ENCODE peak calls at places on chromosome 12, in seven cellular contexts. S, I, O, G, K, Q and B are unnamed samples.

GRCh38 chr12:84913151-84913550 is 552 bp upstream of the SLC6A15 start:
- DNase-seq in S (peak; percentile 55), I (peak; percentile 1), O (no peak), G (no peak), K (no peak), Q (no peak), B (peak; percentile 34)

GRCh38 chr12:50749459-50749882 is 14.4 kb upstream of the ATF1 start:
- DNase-seq in S (no peak), I (peak; percentile 6), O (no peak), G (no peak), K (no peak), Q (no peak), B (no peak)

GRCh38 chr12:116336542-116337065 is 59.1 kb upstream of the MED13L start:
- DNase-seq in S (no peak), I (peak; percentile 51), O (peak; percentile 67), G (peak; percentile 21), K (no peak), Q (peak; percentile 36), B (no peak)

GRCh38 chr12:88650715-88651114 is 70.4 kb upstream of the KITLG start:
- DNase-seq in S (no peak), I (peak; percentile 62), O (no peak), G (no peak), K (no peak), Q (no peak), B (no peak)

GRCh38 chr12:45349911-45350310 is 134.0 kb downstream of the ANO6 start:
- DNase-seq in S (no peak), I (no peak), O (no peak), G (no peak), K (no peak), Q (no peak), B (no peak)

GRCh38 chr12:43737646-43738045 is 20.9 kb downstream of the PUS7L start:
- DNase-seq in S (no peak), I (peak; percentile 82), O (no peak), G (no peak), K (no peak), Q (no peak), B (no peak)

GRCh38 chr12:115337693-115338543 is 653.9 kb upstream of the TBX3 start:
- DNase-seq in S (peak; percentile 48), I (peak; percentile 88), O (no peak), G (peak; percentile 24), K (no peak), Q (peak; percentile 17), B (no peak)

GRCh38 chr12:20128926-20129325 is 239.4 kb upstream of the PDE3A start:
- DNase-seq in S (no peak), I (peak; percentile 26), O (no peak), G (no peak), K (no peak), Q (no peak), B (no peak)

GRCh38 chr12:14199455-14200199 is 165.9 kb upstream of the ATF7IP start:
- DNase-seq in S (no peak), I (no peak), O (no peak), G (no peak), K (no peak), Q (no peak), B (no peak)

GRCh38 chr12:14260011-14260993 is 105.2 kb upstream of the ATF7IP start:
- DNase-seq in S (peak; percentile 93), I (peak; percentile 98), O (no peak), G (peak; percentile 93), K (peak; percentile 80), Q (peak; percentile 91), B (peak; percentile 86)

GRCh38 chr12:123141615-123142517 is 9.0 kb downstream of the PITPNM2 start:
- DNase-seq in S (no peak), I (peak; percentile 91), O (no peak), G (peak; percentile 86), K (no peak), Q (peak; percentile 84), B (no peak)

GRCh38 chr12:90037740-90038139 is 329.1 kb upstream of the ATP2B1 start:
- DNase-seq in S (no peak), I (peak; percentile 45), O (no peak), G (no peak), K (no peak), Q (no peak), B (no peak)

GRCh38 chr12:6374781-6375150 is 597 bp downstream of the SCNN1A start:
- DNase-seq in S (no peak), I (no peak), O (no peak), G (no peak), K (no peak), Q (peak; percentile 17), B (no peak)

GRCh38 chr12:71900091-71900490 is 38.6 kb upstream of the TPH2 start:
- DNase-seq in S (no peak), I (no peak), O (no peak), G (no peak), K (no peak), Q (no peak), B (no peak)

DNA sequence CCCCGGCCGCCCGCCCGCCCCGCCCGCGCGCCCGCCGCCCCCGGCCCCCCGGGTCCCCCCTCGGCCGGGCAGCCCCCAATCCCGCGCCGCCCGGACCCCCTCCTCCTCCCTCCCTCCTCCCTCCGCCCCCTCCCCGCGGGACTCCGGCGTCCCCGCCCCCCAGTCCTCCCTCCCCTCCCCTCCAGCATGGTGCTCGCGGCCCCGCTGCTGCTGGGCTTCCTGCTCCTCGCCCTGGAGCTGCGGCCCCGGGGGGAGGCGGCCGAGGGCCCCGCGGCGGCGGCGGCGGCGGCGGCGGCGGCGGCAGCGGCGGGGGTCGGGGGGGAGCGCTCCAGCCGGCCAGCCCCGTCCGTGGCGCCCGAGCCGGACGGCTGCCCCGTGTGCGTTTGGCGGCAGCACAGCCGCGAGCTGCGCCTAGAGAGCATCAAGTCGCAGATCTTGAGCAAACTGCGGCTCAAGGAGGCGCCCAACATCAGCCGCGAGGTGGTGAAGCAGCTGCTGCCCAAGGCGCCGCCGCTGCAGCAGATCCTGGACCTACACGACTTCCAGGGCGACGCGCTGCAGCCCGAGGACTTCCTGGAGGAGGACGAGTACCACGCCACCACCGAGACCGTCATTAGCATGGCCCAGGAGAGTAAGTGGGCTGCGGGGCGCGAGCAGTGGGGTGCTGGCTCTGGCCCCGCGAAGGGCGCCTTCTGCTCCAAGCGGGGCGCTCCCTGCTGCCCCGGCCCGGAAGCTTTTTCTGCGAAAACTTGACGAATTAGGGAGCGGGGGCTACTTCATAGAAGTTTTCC is 404 bp downstream of the GDF11 start:
- DNase-seq in S (peak; percentile 64), I (peak; percentile 70), O (no peak), G (peak; percentile 61), K (no peak), Q (peak; percentile 65), B (peak; percentile 78)
- TF ChIP-seq CTCF in S (no peak), I (no peak), O (no peak), G (no peak), K (peak; percentile 4), Q (no peak), B (no peak)

GRCh38 chr12:24021164-24021502 is 71.7 kb upstream of the SOX5 start:
- DNase-seq in S (no peak), I (no peak), O (no peak), G (no peak), K (no peak), Q (no peak), B (no peak)

GRCh38 chr12:24027352-24027751 is 77.9 kb upstream of the SOX5 start:
- DNase-seq in S (no peak), I (no peak), O (no peak), G (no peak), K (no peak), Q (no peak), B (no peak)

GRCh38 chr12:24020391-24021163 is 71.1 kb upstream of the SOX5 start:
- DNase-seq in S (no peak), I (no peak), O (no peak), G (no peak), K (no peak), Q (no peak), B (no peak)

DNA sequence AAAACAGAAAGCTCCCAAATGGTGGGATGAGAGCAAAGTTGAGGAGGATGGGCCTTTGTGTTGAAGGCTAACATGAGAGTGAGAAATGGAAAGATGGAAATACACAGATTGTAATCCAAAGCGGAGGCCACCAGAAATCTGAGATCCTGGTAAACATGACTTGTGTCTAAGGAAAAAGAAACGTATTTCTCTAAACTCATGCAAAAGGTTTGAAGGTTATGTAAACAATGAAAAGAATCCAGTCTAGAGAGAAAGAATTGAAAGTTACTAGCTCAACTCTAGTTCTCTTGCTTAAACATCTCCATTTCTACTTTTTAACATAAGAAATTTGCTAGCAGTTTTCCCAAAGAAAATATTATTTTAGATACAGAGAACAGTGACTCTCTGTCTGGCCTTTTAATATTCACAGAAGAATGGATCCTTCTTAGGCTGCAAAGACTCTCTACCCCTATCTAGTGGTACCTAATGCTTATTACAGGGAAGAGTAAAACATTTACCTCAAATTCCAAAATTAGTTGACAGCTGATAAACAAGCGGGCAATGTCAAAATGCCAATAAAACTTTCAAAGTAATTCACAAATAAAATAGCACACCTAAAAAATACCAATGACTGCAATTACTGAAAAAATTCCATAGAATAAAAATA is 75.8 kb upstream of the SOX5 start:
- DNase-seq in S (no peak), I (no peak), O (no peak), G (no peak), K (no peak), Q (no peak), B (no peak)
- TF ChIP-seq CTCF in S (peak; percentile 15), I (peak; percentile 29), O (peak; percentile 46), G (no peak), K (peak; percentile 20), Q (no peak), B (peak; percentile 66)

DNA sequence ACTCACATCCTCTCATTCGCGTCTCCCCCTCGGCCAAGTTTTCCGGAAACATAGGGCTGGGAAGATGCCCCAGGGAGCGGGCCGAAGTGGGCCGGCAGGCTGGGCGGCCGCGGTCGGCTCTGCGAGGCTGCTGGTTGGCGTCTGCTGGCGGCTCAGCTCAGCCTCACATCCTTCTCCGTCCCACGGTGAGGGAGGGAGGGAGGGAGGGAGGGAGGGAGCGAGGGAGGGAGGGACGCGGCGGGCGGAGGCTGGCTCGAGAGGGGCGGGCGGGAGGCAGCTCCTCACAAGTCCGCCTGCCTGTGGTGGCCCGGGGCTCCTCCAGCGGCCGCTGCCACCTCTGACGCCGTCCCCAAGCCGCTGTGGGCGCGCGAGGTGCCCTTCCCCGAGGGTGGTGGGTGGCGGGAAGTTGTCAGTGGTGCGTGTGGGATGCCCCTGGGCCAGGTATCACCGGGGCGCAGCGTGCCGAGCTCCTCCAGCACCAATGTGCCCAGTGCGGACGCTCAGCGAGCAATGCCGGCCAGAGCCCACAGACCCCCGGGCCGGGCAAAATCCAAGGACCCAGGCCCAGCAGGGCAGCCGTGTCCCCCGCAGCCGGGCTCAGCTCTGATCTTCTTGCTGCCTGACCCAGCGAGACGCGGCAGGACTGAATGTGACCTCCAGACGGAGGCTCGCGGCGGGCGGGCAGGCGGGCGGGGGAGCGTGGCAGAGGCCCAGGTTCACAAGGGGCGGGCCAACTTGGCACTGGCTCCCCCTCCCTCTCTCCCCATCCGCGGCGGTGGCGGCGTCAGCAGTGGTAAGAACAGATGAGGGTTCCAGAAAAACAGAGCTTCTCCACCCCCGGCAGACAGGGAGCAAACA is 94.0 kb downstream of the RFLNA start:
- DNase-seq in S (peak; percentile 76), I (peak; percentile 91), O (no peak), G (peak; percentile 84), K (peak; percentile 91), Q (peak; percentile 85), B (peak; percentile 84)
- TF ChIP-seq CTCF in S (no peak), I (no peak), O (no peak), G (no peak), K (no peak), Q (no peak), B (no peak)

DNA sequence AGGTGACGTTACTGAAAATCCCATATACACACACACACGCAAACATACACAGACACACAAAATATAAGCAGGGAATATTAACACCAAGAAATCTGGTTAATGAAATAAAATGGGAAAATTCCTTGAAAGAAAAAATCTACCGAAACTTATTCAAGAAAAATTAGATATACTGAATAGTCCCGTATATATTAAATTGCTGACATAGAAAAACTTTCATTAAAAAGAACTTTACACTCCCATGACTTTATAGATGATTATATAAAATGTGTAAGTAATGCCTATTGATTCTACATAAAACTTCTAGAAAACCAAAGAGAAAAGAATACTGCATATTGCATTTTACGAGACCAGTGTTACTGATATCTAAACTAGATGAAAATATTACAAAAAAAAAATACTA is 803.2 kb downstream of the SLC16A7 start:
- DNase-seq in S (no peak), I (no peak), O (no peak), G (no peak), K (no peak), Q (no peak), B (no peak)
- TF ChIP-seq CTCF in S (no peak), I (no peak), O (no peak), G (no peak), K (no peak), Q (no peak), B (no peak)